ENCODE peak calls at places on chromosome 1, in seven cellular contexts. T, Y, Q, M, V, N and H are unnamed samples.

GRCh38 chr1:12617901-12618660 is at the start of gene DHRS3:
- DNase-seq in M (peak; percentile 56), V (peak; percentile 98), Q (peak; percentile 93), T (peak; percentile 96), Y (peak; percentile 81), N (peak; percentile 78), H (peak; percentile 91)

GRCh38 chr1:116164890-116165176 is 53.6 kb downstream of the MAB21L3 start:
- DNase-seq in V (no peak), Q (no peak), N (peak; percentile 12), T (no peak), Y (no peak), M (no peak), H (no peak)

GRCh38 chr1:180424848-180425457 is 77.4 kb downstream of the ACBD6 start:
- DNase-seq in N (no peak), Q (no peak), T (no peak), V (no peak), Y (no peak), M (no peak), H (no peak)

GRCh38 chr1:30706528-30706927 is 16.9 kb downstream of the MATN1 start:
- DNase-seq in V (peak; percentile 39), N (peak; percentile 36), Y (peak; percentile 74), Q (peak; percentile 39), T (peak; percentile 84), M (no peak), H (peak; percentile 48)

GRCh38 chr1:7561936-7562728 is 209.0 kb upstream of the VAMP3 start:
- DNase-seq in V (no peak), N (no peak), Q (no peak), Y (no peak), T (peak; percentile 29), M (no peak), H (no peak)

GRCh38 chr1:244709076-244709475 is 56.1 kb downstream of the DESI2 start:
- DNase-seq in Q (no peak), M (no peak), N (no peak), Y (no peak), V (no peak), T (no peak), H (no peak)

GRCh38 chr1:56477164-56478111 is 101.9 kb downstream of the PLPP3 start:
- DNase-seq in Q (peak; percentile 75), T (peak; percentile 93), M (no peak), N (peak; percentile 69), V (no peak), Y (peak; percentile 74), H (peak; percentile 56)

GRCh38 chr1:211517006-211517405 is 25.0 kb upstream of the RD3 start:
- DNase-seq in Q (no peak), T (no peak), Y (peak; percentile 47), V (peak; percentile 63), M (no peak), N (no peak), H (no peak)

GRCh38 chr1:246415028-246415427 is 92.1 kb downstream of the SMYD3 start:
- DNase-seq in T (no peak), N (no peak), Y (no peak), Q (no peak), V (no peak), M (no peak), H (no peak)